ENCODE peak calls at places on chromosomes 2 and 18, in eight cellular contexts. One of them, this sample, is unnamed. For H3K4me1, the result is how much of the 10 kb centered on the place peaks cover.

GRCh38 chr2:142879191-142879590 is 1.7 kb downstream of the KYNU start:
- DNase-seq in HepG2: no peak
- DNase-seq in breast epithelium: no peak
- DNase-seq in psoas muscle: no peak
- DNase-seq in mammary epithelial cell: no peak
- DNase-seq in A549: no peak
- DNase-seq in SJCRH30: no peak
- DNase-seq in astrocyte: no peak
- DNase-seq in this sample: no peak

GRCh38 chr2:216478151-216478550 is 20.5 kb upstream of the RPL37A start:
- DNase-seq in psoas muscle: no peak
- DNase-seq in astrocyte: peak
- DNase-seq in HepG2: no peak
- DNase-seq in breast epithelium: no peak
- DNase-seq in mammary epithelial cell: peak
- DNase-seq in A549: no peak
- DNase-seq in SJCRH30: peak
- DNase-seq in this sample: no peak

GRCh38 chr2:231411871-231412615 is 16.5 kb downstream of the B3GNT7 start:
- DNase-seq in breast epithelium: peak
- DNase-seq in psoas muscle: peak
- DNase-seq in SJCRH30: peak
- DNase-seq in astrocyte: peak
- DNase-seq in A549: peak
- DNase-seq in mammary epithelial cell: peak
- DNase-seq in HepG2: peak
- DNase-seq in this sample: peak

GRCh38 chr18:78825168-78825567 is 154.4 kb upstream of the SALL3 start:
- DNase-seq in mammary epithelial cell: no peak
- DNase-seq in breast epithelium: no peak
- DNase-seq in astrocyte: no peak
- DNase-seq in psoas muscle: no peak
- DNase-seq in SJCRH30: no peak
- DNase-seq in A549: no peak
- DNase-seq in HepG2: no peak
- DNase-seq in this sample: no peak

GRCh38 chr2:181953773-181954537 is 31.7 kb upstream of the PPP1R1C start:
- DNase-seq in psoas muscle: peak
- DNase-seq in astrocyte: peak
- DNase-seq in breast epithelium: peak
- DNase-seq in mammary epithelial cell: peak
- DNase-seq in A549: peak
- DNase-seq in HepG2: peak
- DNase-seq in SJCRH30: no peak
- DNase-seq in this sample: peak

GRCh38 chr2:56801214-56801613 is 617.4 kb downstream of the CCDC85A start:
- DNase-seq in A549: no peak
- DNase-seq in breast epithelium: no peak
- DNase-seq in psoas muscle: no peak
- DNase-seq in mammary epithelial cell: no peak
- DNase-seq in SJCRH30: no peak
- DNase-seq in astrocyte: no peak
- DNase-seq in HepG2: no peak
- DNase-seq in this sample: no peak

GRCh38 chr18:48036191-48036590 is 105.7 kb upstream of the SMAD2 start:
- DNase-seq in A549: no peak
- DNase-seq in HepG2: no peak
- DNase-seq in breast epithelium: no peak
- DNase-seq in mammary epithelial cell: no peak
- DNase-seq in SJCRH30: no peak
- DNase-seq in astrocyte: peak
- DNase-seq in psoas muscle: peak
- DNase-seq in this sample: peak

GRCh38 chr2:70393881-70394280 is 92.0 kb upstream of the FAM136A start:
- DNase-seq in psoas muscle: no peak
- DNase-seq in SJCRH30: no peak
- DNase-seq in astrocyte: no peak
- DNase-seq in mammary epithelial cell: no peak
- DNase-seq in A549: no peak
- DNase-seq in breast epithelium: no peak
- DNase-seq in HepG2: no peak
- DNase-seq in this sample: no peak

GRCh38 chr18:11658989-11659388 is 30.1 kb upstream of the GNAL start:
- DNase-seq in SJCRH30: no peak
- DNase-seq in A549: no peak
- DNase-seq in HepG2: peak
- DNase-seq in mammary epithelial cell: peak
- DNase-seq in astrocyte: no peak
- DNase-seq in psoas muscle: no peak
- DNase-seq in breast epithelium: no peak
- DNase-seq in this sample: no peak

GRCh38 chr2:202705446-202706020 is 70.8 kb downstream of the FAM117B start:
- DNase-seq in breast epithelium: no peak
- DNase-seq in A549: no peak
- DNase-seq in SJCRH30: no peak
- DNase-seq in HepG2: no peak
- DNase-seq in mammary epithelial cell: no peak
- DNase-seq in astrocyte: no peak
- DNase-seq in psoas muscle: no peak
- DNase-seq in this sample: no peak

GRCh38 chr2:109529532-109530449 is 84.0 kb downstream of the SEPTIN10 start:
- DNase-seq in breast epithelium: no peak
- DNase-seq in psoas muscle: no peak
- DNase-seq in mammary epithelial cell: no peak
- DNase-seq in SJCRH30: no peak
- DNase-seq in HepG2: no peak
- DNase-seq in A549: no peak
- DNase-seq in astrocyte: no peak
- DNase-seq in this sample: peak

GRCh38 chr2:195489101-195489500 is 167.9 kb upstream of the SLC39A10 start:
- DNase-seq in breast epithelium: no peak
- DNase-seq in A549: no peak
- DNase-seq in psoas muscle: no peak
- DNase-seq in mammary epithelial cell: no peak
- DNase-seq in SJCRH30: no peak
- DNase-seq in HepG2: no peak
- DNase-seq in astrocyte: no peak
- DNase-seq in this sample: no peak

GRCh38 chr18:74714796-74715195 is 117.1 kb downstream of the ZNF407 start:
- DNase-seq in mammary epithelial cell: no peak
- DNase-seq in SJCRH30: no peak
- DNase-seq in psoas muscle: no peak
- DNase-seq in HepG2: no peak
- DNase-seq in breast epithelium: no peak
- DNase-seq in A549: no peak
- DNase-seq in astrocyte: no peak
- DNase-seq in this sample: no peak

GRCh38 chr2:21422050-21422449 is 298.3 kb downstream of the TDRD15 start:
- DNase-seq in astrocyte: no peak
- DNase-seq in psoas muscle: no peak
- DNase-seq in SJCRH30: peak
- DNase-seq in breast epithelium: no peak
- DNase-seq in HepG2: peak
- DNase-seq in mammary epithelial cell: no peak
- DNase-seq in A549: peak
- DNase-seq in this sample: peak

GRCh38 chr18:37476611-37477295 is 88.8 kb downstream of the CELF4 start:
- DNase-seq in A549: no peak
- DNase-seq in psoas muscle: no peak
- DNase-seq in HepG2: no peak
- DNase-seq in astrocyte: no peak
- DNase-seq in mammary epithelial cell: no peak
- DNase-seq in SJCRH30: no peak
- DNase-seq in breast epithelium: no peak
- DNase-seq in this sample: no peak

GRCh38 chr18:70374154-70374553 is 85.3 kb downstream of the SOCS6 start:
- DNase-seq in HepG2: no peak
- DNase-seq in mammary epithelial cell: no peak
- DNase-seq in SJCRH30: no peak
- DNase-seq in A549: peak
- DNase-seq in breast epithelium: no peak
- DNase-seq in psoas muscle: no peak
- DNase-seq in astrocyte: peak
- DNase-seq in this sample: no peak

GRCh38 chr2:234111523-234111922 is 61.0 kb downstream of the SPP2 start:
- DNase-seq in HepG2: no peak
- DNase-seq in psoas muscle: no peak
- DNase-seq in astrocyte: peak
- DNase-seq in mammary epithelial cell: peak
- DNase-seq in breast epithelium: no peak
- DNase-seq in SJCRH30: no peak
- DNase-seq in A549: peak
- DNase-seq in this sample: no peak

GRCh38 chr2:195612515-195613495 is 44.2 kb upstream of the SLC39A10 start:
- DNase-seq in astrocyte: peak
- DNase-seq in breast epithelium: peak
- DNase-seq in SJCRH30: peak
- DNase-seq in A549: peak
- DNase-seq in psoas muscle: no peak
- DNase-seq in HepG2: peak
- DNase-seq in mammary epithelial cell: peak
- DNase-seq in this sample: no peak

GRCh38 chr2:220046507-220046906 is 419.1 kb downstream of the SLC4A3 start:
- DNase-seq in A549: no peak
- DNase-seq in SJCRH30: no peak
- DNase-seq in psoas muscle: no peak
- DNase-seq in astrocyte: no peak
- DNase-seq in breast epithelium: no peak
- DNase-seq in HepG2: no peak
- DNase-seq in mammary epithelial cell: no peak
- DNase-seq in this sample: no peak

GRCh38 chr2:110997646-110998045 is 123.1 kb upstream of the BCL2L11 start:
- DNase-seq in HepG2: no peak
- DNase-seq in psoas muscle: no peak
- DNase-seq in mammary epithelial cell: no peak
- DNase-seq in SJCRH30: no peak
- DNase-seq in astrocyte: no peak
- DNase-seq in breast epithelium: no peak
- DNase-seq in A549: no peak
- DNase-seq in this sample: no peak

GRCh38 chr2:16653799-16654198 is 11.8 kb downstream of the CYRIA start:
- DNase-seq in psoas muscle: no peak
- DNase-seq in SJCRH30: no peak
- DNase-seq in astrocyte: no peak
- DNase-seq in HepG2: no peak
- DNase-seq in A549: no peak
- DNase-seq in mammary epithelial cell: no peak
- DNase-seq in breast epithelium: no peak
- DNase-seq in this sample: no peak

DNA sequence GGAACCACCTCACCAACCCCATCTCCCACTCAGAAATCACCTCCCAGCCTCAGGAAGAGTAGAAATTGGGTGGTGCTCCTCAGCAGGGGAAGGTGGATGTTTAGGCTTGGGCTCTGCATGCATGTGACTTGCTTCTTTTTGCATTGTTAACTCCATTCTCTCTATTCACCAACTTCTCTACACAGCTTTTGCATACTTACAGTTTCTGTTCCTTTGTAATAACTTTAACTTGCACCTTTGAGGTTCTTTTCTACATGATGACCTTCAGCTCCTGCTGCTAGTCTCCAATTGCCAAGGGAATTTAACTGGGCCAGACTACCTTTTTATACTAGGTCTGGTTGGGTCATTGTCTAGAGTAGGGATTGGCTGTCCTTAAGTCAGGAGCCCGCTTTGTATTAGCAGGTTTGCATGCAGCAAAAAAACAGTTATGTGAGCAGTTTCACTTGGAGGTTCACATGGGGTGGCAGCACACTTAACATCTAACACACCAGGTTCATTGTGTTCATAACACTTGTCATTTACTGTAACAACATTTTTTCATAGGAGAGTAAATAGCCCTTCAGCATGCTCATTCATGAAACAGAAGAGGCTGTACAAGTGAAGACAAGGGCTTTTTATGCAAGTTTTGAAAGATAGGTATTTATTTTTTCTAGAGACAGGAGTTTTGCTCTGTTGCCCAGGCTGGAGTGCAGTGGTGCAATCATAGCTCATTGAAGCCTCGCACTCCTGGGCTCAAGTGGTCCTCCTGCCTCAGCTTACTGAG is 12.0 kb downstream of the MRPL35 start:
- DNase-seq in A549: no peak
- DNase-seq in SJCRH30: no peak
- DNase-seq in mammary epithelial cell: no peak
- DNase-seq in breast epithelium: no peak
- DNase-seq in astrocyte: no peak
- DNase-seq in HepG2: peak
- DNase-seq in psoas muscle: no peak
- DNase-seq in this sample: no peak
- H3K27ac ChIP-seq in A549: no peak
- H3K27ac ChIP-seq in SJCRH30: no peak
- H3K27ac ChIP-seq in mammary epithelial cell: no peak
- H3K27ac ChIP-seq in breast epithelium: no peak
- H3K27ac ChIP-seq in astrocyte: no peak
- H3K27ac ChIP-seq in HepG2: peak
- H3K27ac ChIP-seq in psoas muscle: no peak
- H3K27ac ChIP-seq in this sample: no peak

GRCh38 chr2:217893440-217893839 is 109.4 kb downstream of the TNS1 start:
- DNase-seq in SJCRH30: no peak
- DNase-seq in HepG2: no peak
- DNase-seq in mammary epithelial cell: no peak
- DNase-seq in A549: no peak
- DNase-seq in astrocyte: no peak
- DNase-seq in psoas muscle: no peak
- DNase-seq in breast epithelium: no peak
- DNase-seq in this sample: peak
- H3K4me1 ChIP-seq in SJCRH30: under half
- H3K4me1 ChIP-seq in HepG2: under half
- H3K4me1 ChIP-seq in mammary epithelial cell: under half
- H3K4me1 ChIP-seq in A549: under half
- H3K4me1 ChIP-seq in astrocyte: under half
- H3K4me1 ChIP-seq in psoas muscle: under half
- H3K4me1 ChIP-seq in breast epithelium: under half
- H3K4me1 ChIP-seq in this sample: under half

GRCh38 chr18:59690216-59691045 is 6.8 kb downstream of the CCBE1 start:
- DNase-seq in astrocyte: no peak
- DNase-seq in HepG2: no peak
- DNase-seq in A549: no peak
- DNase-seq in breast epithelium: no peak
- DNase-seq in mammary epithelial cell: no peak
- DNase-seq in psoas muscle: no peak
- DNase-seq in SJCRH30: no peak
- DNase-seq in this sample: no peak
- H3K27ac ChIP-seq in astrocyte: no peak
- H3K27ac ChIP-seq in HepG2: no peak
- H3K27ac ChIP-seq in A549: no peak
- H3K27ac ChIP-seq in breast epithelium: no peak
- H3K27ac ChIP-seq in mammary epithelial cell: no peak
- H3K27ac ChIP-seq in psoas muscle: no peak
- H3K27ac ChIP-seq in SJCRH30: no peak
- H3K27ac ChIP-seq in this sample: no peak

DNA sequence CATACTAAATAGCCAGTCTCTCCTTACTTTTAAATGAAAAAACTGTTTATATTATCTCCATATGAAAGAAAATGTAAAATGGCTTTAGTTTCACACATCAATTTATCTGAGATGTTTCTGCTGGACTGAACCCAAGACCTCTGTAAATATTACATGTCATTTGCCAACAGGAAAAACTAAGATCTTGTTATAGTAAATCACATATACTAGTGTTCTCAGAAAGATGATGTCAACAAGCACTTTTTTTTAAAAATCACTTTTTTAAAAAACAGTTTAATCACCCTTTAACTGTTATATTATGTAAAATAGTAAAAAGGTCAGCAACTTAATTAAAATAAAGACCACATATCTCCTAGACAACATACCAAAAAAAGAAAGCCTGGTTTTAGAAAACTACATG is 46.3 kb downstream of the PTPN2 start:
- DNase-seq in breast epithelium: no peak
- DNase-seq in SJCRH30: no peak
- DNase-seq in A549: peak
- DNase-seq in HepG2: no peak
- DNase-seq in mammary epithelial cell: peak
- DNase-seq in psoas muscle: no peak
- DNase-seq in astrocyte: peak
- DNase-seq in this sample: no peak
- H3K4me1 ChIP-seq in breast epithelium: under half
- H3K4me1 ChIP-seq in SJCRH30: under half
- H3K4me1 ChIP-seq in A549: under half
- H3K4me1 ChIP-seq in HepG2: under half
- H3K4me1 ChIP-seq in mammary epithelial cell: under half
- H3K4me1 ChIP-seq in psoas muscle: under half
- H3K4me1 ChIP-seq in astrocyte: under half
- H3K4me1 ChIP-seq in this sample: under half